ENCODE peak calls at places on chromosomes 13 and 19, in six cellular contexts. I is OCI-LY7, B is neural progenitor cell, A is SK-N-SH, M is PC-3, D is hepatocyte. H is an unnamed sample.
A peak's percentile ranks its signal among the peaks of the same experiment; 100 is the strongest.

GRCh38 chr19:5903054-5903501 is 512 bp downstream of the NDUFA11 start:
- DNase-seq in B (no peak), A (no peak), I (peak; percentile 13), D (peak; percentile 58), M (no peak), H (peak; percentile 46)

GRCh38 chr13:102657630-102658029 is 37.2 kb downstream of the METTL21C start:
- DNase-seq in D (no peak), B (no peak), A (no peak), M (no peak), I (no peak), H (no peak)

GRCh38 chr19:43738780-43739211 is 16.0 kb downstream of the SMG9 start:
- DNase-seq in B (no peak), I (no peak), M (no peak), A (no peak), D (no peak), H (no peak)

GRCh38 chr13:71754407-71754974 is 112.5 kb downstream of the DACH1 start:
- DNase-seq in B (no peak), D (no peak), A (no peak), I (no peak), M (no peak), H (peak; percentile 18)

GRCh38 chr19:35793381-35794165 is 18.2 kb downstream of the ARHGAP33 start:
- DNase-seq in B (no peak), D (peak; percentile 57), M (peak; percentile 2), I (no peak), A (no peak), H (no peak)

GRCh38 chr13:67932991-67933390 is 702.9 kb upstream of the PCDH9 start:
- DNase-seq in M (peak; percentile 19), I (no peak), D (no peak), B (no peak), A (no peak), H (no peak)

GRCh38 chr19:55118401-55118991 is 1.1 kb upstream of the PPP1R12C start:
- DNase-seq in D (peak; percentile 55), B (peak; percentile 75), I (no peak), M (no peak), A (no peak), H (peak; percentile 97)

GRCh38 chr19:2488942-2489731 is 13.2 kb downstream of the GADD45B start:
- DNase-seq in B (peak; percentile 85), A (peak; percentile 92), D (peak; percentile 83), M (peak; percentile 54), I (peak; percentile 68), H (peak; percentile 75)

GRCh38 chr13:93776936-93777335 is 550.3 kb downstream of the GPC6 start:
- DNase-seq in M (peak; percentile 65), D (no peak), A (no peak), I (no peak), B (no peak), H (peak; percentile 26)

GRCh38 chr13:44870456-44870929 is 118.8 kb downstream of the NUFIP1 start:
- DNase-seq in B (no peak), D (no peak), I (no peak), M (peak; percentile 7), A (no peak), H (no peak)

GRCh38 chr13:94994506-94994905 is 282.2 kb upstream of the SOX21 start:
- DNase-seq in D (no peak), A (no peak), B (no peak), M (no peak), I (no peak), H (no peak)

GRCh38 chr19:49442793-49443365 is 1.6 kb upstream of the SLC17A7 start:
- DNase-seq in I (peak; percentile 72), A (peak; percentile 91), B (peak; percentile 99), M (peak; percentile 92), D (peak; percentile 95), H (peak; percentile 100)

GRCh38 chr19:10612515-10613119 is 12.7 kb upstream of the SLC44A2 start:
- DNase-seq in D (no peak), B (no peak), I (no peak), A (peak; percentile 20), M (no peak), H (no peak)

GRCh38 chr19:41367848-41368301 is 3.9 kb upstream of the B9D2 start:
- DNase-seq in D (peak; percentile 58), B (no peak), I (no peak), M (peak; percentile 78), A (no peak), H (no peak)

GRCh38 chr19:5434970-5435641 is 20.1 kb upstream of the ZNRF4 start:
- DNase-seq in B (no peak), I (no peak), D (peak; percentile 35), A (no peak), M (peak; percentile 88), H (no peak)

GRCh38 chr19:6269101-6269886 is 10.5 kb downstream of the MLLT1 start:
- DNase-seq in A (no peak), I (no peak), M (no peak), B (no peak), D (no peak), H (no peak)

GRCh38 chr19:29576043-29576442 is 30.0 kb upstream of the POP4 start:
- DNase-seq in A (no peak), M (no peak), B (no peak), D (no peak), I (no peak), H (no peak)

GRCh38 chr13:49457221-49457620 is 13.1 kb downstream of the SETDB2 start:
- DNase-seq in D (no peak), M (peak; percentile 39), I (no peak), B (no peak), A (no peak), H (no peak)

GRCh38 chr19:45408830-45409593 is 2.6 kb downstream of the POLR1G start:
- DNase-seq in I (no peak), B (no peak), A (no peak), M (no peak), D (no peak), H (no peak)

GRCh38 chr13:36608474-36608873 is 65.3 kb upstream of the SERTM1 start:
- DNase-seq in M (no peak), D (peak; percentile 8), I (no peak), A (no peak), B (no peak), H (no peak)

GRCh38 chr13:38648912-38649311 is 38.0 kb upstream of the FREM2 start:
- DNase-seq in I (no peak), D (no peak), A (no peak), B (no peak), M (no peak), H (no peak)

GRCh38 chr13:94703721-94704314 is 8.5 kb downstream of the SOX21 start:
- DNase-seq in M (no peak), A (peak; percentile 28), B (peak; percentile 21), D (no peak), I (no peak), H (peak; percentile 25)

GRCh38 chr13:74662895-74663294 is 528.7 kb upstream of the KLF12 start:
- DNase-seq in M (no peak), A (no peak), D (no peak), I (no peak), B (no peak), H (no peak)

GRCh38 chr19:52935434-52935833 is 12.2 kb upstream of the ZNF888 start:
- DNase-seq in B (no peak), D (peak; percentile 71), M (peak; percentile 84), A (no peak), I (no peak), H (no peak)

GRCh38 chr19:16376649-16377048 is 52.0 kb downstream of the KLF2 start:
- DNase-seq in M (peak; percentile 31), I (peak; percentile 58), B (peak; percentile 34), D (no peak), A (peak; percentile 59), H (peak; percentile 82)

GRCh38 chr19:11624064-11624463 is 26.8 kb downstream of the ZNF627 start:
- DNase-seq in A (no peak), I (no peak), M (peak; percentile 61), D (peak; percentile 15), B (no peak), H (no peak)

GRCh38 chr13:49645451-49645850 is 17.1 kb downstream of the ARL11 start:
- DNase-seq in I (no peak), B (no peak), M (no peak), A (no peak), D (no peak), H (no peak)

DNA sequence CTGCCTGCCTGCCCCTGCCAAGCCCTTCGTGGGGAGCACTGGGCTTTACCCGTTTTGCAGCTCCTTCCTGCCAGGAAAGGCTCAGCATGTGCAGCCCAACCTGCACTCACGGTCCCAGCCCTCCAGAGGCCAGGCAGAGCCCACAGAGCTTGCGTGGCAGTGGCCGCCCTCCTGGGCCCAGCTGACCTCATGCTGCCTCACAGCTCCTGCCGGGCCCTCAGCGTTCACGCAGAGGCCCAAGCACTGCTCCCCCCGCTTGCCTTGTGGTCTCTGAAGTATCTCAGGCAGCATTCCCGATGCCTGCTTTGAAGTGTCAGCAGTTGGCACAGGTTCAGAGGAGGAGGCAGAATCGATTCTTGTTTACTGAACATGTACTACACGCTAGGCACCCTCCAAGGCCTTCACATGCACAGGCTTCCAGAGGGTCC is 32.5 kb downstream of the CAPN12 start:
- DNase-seq in A (no peak), M (no peak), D (no peak), I (no peak), B (no peak), H (no peak)
- H3K27ac ChIP-seq in A (no peak overlapping the region), M (no peak overlapping the region), D (peak overlapping the region; percentile 8), I (no peak overlapping the region), B (no peak overlapping the region), H (no peak overlapping the region)

GRCh38 chr19:39998511-39998910 is 1.7 kb downstream of the ZNF546 start:
- DNase-seq in M (peak; percentile 62), B (no peak), I (no peak), A (no peak), D (no peak), H (no peak)
- TF ChIP-seq EZH2phosphoT487 in M (no peak), B (no peak), I (no peak), A (no peak), D (no peak), H (no peak)

DNA sequence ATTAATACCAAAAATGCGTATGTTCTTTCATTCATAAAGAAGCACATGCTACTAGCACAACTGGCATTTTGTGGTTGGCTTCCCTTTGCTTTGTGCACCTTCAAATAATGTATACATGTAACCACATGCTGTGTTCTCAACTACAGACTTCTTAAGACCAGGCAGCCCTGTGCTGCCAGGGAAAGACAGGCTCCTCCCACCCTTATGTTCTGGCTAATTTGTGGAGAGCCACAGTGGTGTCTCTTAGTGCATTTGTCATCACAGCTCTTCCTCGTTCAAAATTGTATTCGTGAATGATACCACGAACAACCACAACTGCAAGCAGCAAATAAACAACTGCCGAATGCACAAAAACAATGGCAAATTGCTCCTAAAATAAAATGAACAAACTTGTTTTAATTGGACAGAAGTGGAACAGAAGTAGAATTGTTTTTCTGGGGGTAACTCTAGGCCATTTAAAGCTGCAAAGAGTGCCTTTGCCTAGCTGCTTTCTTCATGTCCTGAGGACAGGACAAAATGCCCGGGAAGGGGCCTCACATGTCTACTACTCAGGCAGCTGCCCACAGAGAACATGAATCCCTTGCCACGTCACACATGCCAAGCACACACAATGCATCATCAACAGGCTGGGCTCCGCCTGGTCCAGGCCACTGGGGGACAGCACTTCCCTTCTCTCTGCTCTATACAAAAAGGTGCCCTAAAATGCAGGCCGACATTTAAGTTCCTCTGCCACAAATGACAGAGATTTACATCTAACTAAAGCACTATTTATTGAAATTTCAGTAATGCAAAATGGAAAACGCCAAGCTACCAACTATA is 21.7 kb downstream of the IRS2 start:
- DNase-seq in D (no peak), I (no peak), A (peak; percentile 64), M (no peak), B (peak; percentile 24), H (peak; percentile 12)
- H3K4me2 ChIP-seq in D (no peak overlapping the region), I (no peak overlapping the region), A (no peak overlapping the region), M (no peak overlapping the region), B (no peak overlapping the region), H (no peak overlapping the region)

GRCh38 chr13:100395698-100396373 is 192.8 kb downstream of the GGACT start:
- DNase-seq in A (no peak), B (no peak), D (no peak), M (no peak), I (no peak), H (no peak)
- H3K27ac ChIP-seq in A (peak overlapping the region; percentile 56), B (no peak overlapping the region), D (no peak overlapping the region), M (no peak overlapping the region), I (no peak overlapping the region), H (peak overlapping the region; percentile 43)

H was measured in GM23338.